ENCODE peak calls at places on chromosomes 5 and 9, in six cellular contexts. One of them, this sample, is unnamed.

GRCh38 chr5:103224118-103224893 is 34.3 kb upstream of the MACIR start:
- DNase-seq in K562: peak; percentile 46
- DNase-seq in HepG2: peak; percentile 60
- DNase-seq in breast epithelium: no peak
- DNase-seq in spleen: no peak
- DNase-seq in stomach: no peak
- DNase-seq in this sample: no peak

GRCh38 chr5:132265336-132266030 is 8.0 kb downstream of the PDLIM4 start:
- DNase-seq in stomach: no peak
- DNase-seq in K562: no peak
- DNase-seq in spleen: peak; percentile 20
- DNase-seq in breast epithelium: no peak
- DNase-seq in HepG2: peak; percentile 23
- DNase-seq in this sample: no peak

GRCh38 chr5:57887851-57888621 is 405.4 kb upstream of the ACTBL2 start:
- DNase-seq in spleen: no peak
- DNase-seq in stomach: peak; percentile 34
- DNase-seq in breast epithelium: no peak
- DNase-seq in HepG2: peak; percentile 23
- DNase-seq in K562: peak; percentile 29
- DNase-seq in this sample: no peak

GRCh38 chr5:121853853-121854252 is 2.2 kb downstream of the FTMT start:
- DNase-seq in breast epithelium: no peak
- DNase-seq in K562: no peak
- DNase-seq in stomach: no peak
- DNase-seq in spleen: no peak
- DNase-seq in HepG2: no peak
- DNase-seq in this sample: no peak

GRCh38 chr5:170132642-170133448 is 27.1 kb downstream of the FOXI1 start:
- DNase-seq in HepG2: no peak
- DNase-seq in K562: no peak
- DNase-seq in breast epithelium: no peak
- DNase-seq in spleen: no peak
- DNase-seq in stomach: no peak
- DNase-seq in this sample: no peak

GRCh38 chr9:131691969-131692611 is 47.8 kb downstream of the RAPGEF1 start:
- DNase-seq in stomach: no peak
- DNase-seq in breast epithelium: no peak
- DNase-seq in K562: no peak
- DNase-seq in HepG2: no peak
- DNase-seq in spleen: no peak
- DNase-seq in this sample: no peak

GRCh38 chr5:115829913-115830312 is 11.5 kb downstream of the ATG12 start:
- DNase-seq in breast epithelium: no peak
- DNase-seq in HepG2: no peak
- DNase-seq in K562: no peak
- DNase-seq in spleen: no peak
- DNase-seq in stomach: no peak
- DNase-seq in this sample: no peak

GRCh38 chr5:66864240-66864884 is 268.2 kb downstream of the MAST4 start:
- DNase-seq in breast epithelium: no peak
- DNase-seq in spleen: no peak
- DNase-seq in K562: no peak
- DNase-seq in HepG2: peak; percentile 15
- DNase-seq in stomach: no peak
- DNase-seq in this sample: no peak

GRCh38 chr5:125298711-125299379 is 552.4 kb upstream of the ZNF608 start:
- DNase-seq in spleen: no peak
- DNase-seq in breast epithelium: no peak
- DNase-seq in HepG2: no peak
- DNase-seq in K562: no peak
- DNase-seq in stomach: no peak
- DNase-seq in this sample: no peak

GRCh38 chr9:128716581-128717254 is 7.2 kb downstream of the ZDHHC12 start:
- DNase-seq in spleen: peak; percentile 73
- DNase-seq in breast epithelium: no peak
- DNase-seq in stomach: peak; percentile 49
- DNase-seq in HepG2: no peak
- DNase-seq in K562: no peak
- DNase-seq in this sample: no peak

GRCh38 chr9:76371901-76372300 is 22.3 kb downstream of the RFK start:
- DNase-seq in stomach: no peak
- DNase-seq in spleen: no peak
- DNase-seq in breast epithelium: no peak
- DNase-seq in HepG2: no peak
- DNase-seq in K562: no peak
- DNase-seq in this sample: no peak

GRCh38 chr5:179805529-179806249 is 977 bp downstream of the MGAT4B start:
- DNase-seq in K562: peak; percentile 77
- DNase-seq in HepG2: no peak
- DNase-seq in breast epithelium: no peak
- DNase-seq in stomach: no peak
- DNase-seq in spleen: peak; percentile 91
- DNase-seq in this sample: no peak

GRCh38 chr5:83595217-83595616 is 123.7 kb downstream of the VCAN start:
- DNase-seq in K562: no peak
- DNase-seq in HepG2: no peak
- DNase-seq in breast epithelium: no peak
- DNase-seq in stomach: no peak
- DNase-seq in spleen: no peak
- DNase-seq in this sample: no peak

GRCh38 chr5:61866930-61867329 is 439.1 kb upstream of the KIF2A start:
- DNase-seq in K562: peak; percentile 10
- DNase-seq in spleen: no peak
- DNase-seq in breast epithelium: no peak
- DNase-seq in HepG2: no peak
- DNase-seq in stomach: no peak
- DNase-seq in this sample: no peak

GRCh38 chr9:131640438-131641181 is 95.3 kb downstream of the PRRT1B start:
- DNase-seq in K562: no peak
- DNase-seq in breast epithelium: no peak
- DNase-seq in HepG2: no peak
- DNase-seq in stomach: no peak
- DNase-seq in spleen: no peak
- DNase-seq in this sample: no peak

GRCh38 chr5:167937628-167938000 is 353.8 kb upstream of the WWC1 start:
- DNase-seq in K562: no peak
- DNase-seq in spleen: no peak
- DNase-seq in stomach: no peak
- DNase-seq in breast epithelium: no peak
- DNase-seq in HepG2: no peak
- DNase-seq in this sample: no peak

GRCh38 chr9:121607434-121608248 is 43.8 kb upstream of the DAB2IP start:
- DNase-seq in HepG2: peak; percentile 65
- DNase-seq in stomach: no peak
- DNase-seq in K562: no peak
- DNase-seq in breast epithelium: no peak
- DNase-seq in spleen: no peak
- DNase-seq in this sample: no peak

GRCh38 chr9:33285502-33285901 is 4.8 kb upstream of the NFX1 start:
- DNase-seq in stomach: no peak
- DNase-seq in breast epithelium: no peak
- DNase-seq in spleen: no peak
- DNase-seq in HepG2: no peak
- DNase-seq in K562: no peak
- DNase-seq in this sample: no peak

GRCh38 chr5:19001054-19001453 is 986.9 kb downstream of the CDH18 start:
- DNase-seq in stomach: no peak
- DNase-seq in breast epithelium: no peak
- DNase-seq in K562: no peak
- DNase-seq in HepG2: no peak
- DNase-seq in spleen: no peak
- DNase-seq in this sample: no peak

GRCh38 chr5:586751-587285 is 25.3 kb upstream of the CEP72 start:
- DNase-seq in spleen: no peak
- DNase-seq in stomach: peak; percentile 23
- DNase-seq in HepG2: no peak
- DNase-seq in breast epithelium: no peak
- DNase-seq in K562: no peak
- DNase-seq in this sample: no peak

GRCh38 chr9:20770947-20771346 is 86.9 kb downstream of the FOCAD start:
- DNase-seq in breast epithelium: no peak
- DNase-seq in stomach: no peak
- DNase-seq in spleen: no peak
- DNase-seq in K562: no peak
- DNase-seq in HepG2: no peak
- DNase-seq in this sample: no peak

GRCh38 chr9:120531683-120532300 is 48.2 kb downstream of the CDK5RAP2 start:
- DNase-seq in spleen: no peak
- DNase-seq in stomach: no peak
- DNase-seq in breast epithelium: no peak
- DNase-seq in K562: peak; percentile 28
- DNase-seq in HepG2: peak; percentile 25
- DNase-seq in this sample: no peak

GRCh38 chr9:136010176-136010575 is 49.0 kb upstream of the UBAC1 start:
- DNase-seq in breast epithelium: no peak
- DNase-seq in K562: no peak
- DNase-seq in spleen: peak; percentile 73
- DNase-seq in HepG2: no peak
- DNase-seq in stomach: no peak
- DNase-seq in this sample: no peak

GRCh38 chr5:28725001-28725400 is 1686.6 kb upstream of the CDH9 start:
- DNase-seq in K562: no peak
- DNase-seq in spleen: no peak
- DNase-seq in stomach: no peak
- DNase-seq in HepG2: no peak
- DNase-seq in breast epithelium: no peak
- DNase-seq in this sample: no peak

GRCh38 chr5:366541-367357 is 45.2 kb downstream of the AHRR start:
- DNase-seq in stomach: no peak
- DNase-seq in spleen: peak; percentile 16
- DNase-seq in breast epithelium: no peak
- DNase-seq in HepG2: no peak
- DNase-seq in K562: no peak
- DNase-seq in this sample: no peak

GRCh38 chr9:77464591-77465125 is 183.5 kb downstream of the GNA14 start:
- DNase-seq in K562: no peak
- DNase-seq in spleen: no peak
- DNase-seq in HepG2: no peak
- DNase-seq in breast epithelium: no peak
- DNase-seq in stomach: no peak
- DNase-seq in this sample: no peak

GRCh38 chr5:59922220-59922619 is 28.7 kb upstream of the PDE4D start:
- DNase-seq in stomach: no peak
- DNase-seq in HepG2: no peak
- DNase-seq in K562: no peak
- DNase-seq in spleen: no peak
- DNase-seq in breast epithelium: no peak
- DNase-seq in this sample: no peak

GRCh38 chr5:1494780-1495524 is 28.8 kb downstream of the LPCAT1 start:
- DNase-seq in spleen: peak; percentile 97
- DNase-seq in breast epithelium: no peak
- DNase-seq in K562: no peak
- DNase-seq in HepG2: no peak
- DNase-seq in stomach: peak; percentile 46
- DNase-seq in this sample: no peak

GRCh38 chr5:172715931-172716682 is 54.9 kb downstream of the DUSP1 start:
- DNase-seq in spleen: no peak
- DNase-seq in breast epithelium: no peak
- DNase-seq in stomach: no peak
- DNase-seq in HepG2: peak; percentile 43
- DNase-seq in K562: peak; percentile 42
- DNase-seq in this sample: no peak

GRCh38 chr5:71939452-71939932 is 167.8 kb upstream of the MAP1B start:
- DNase-seq in breast epithelium: no peak
- DNase-seq in spleen: no peak
- DNase-seq in HepG2: no peak
- DNase-seq in K562: no peak
- DNase-seq in stomach: no peak
- DNase-seq in this sample: no peak
- TF ChIP-seq POLR2AphosphoS5 in breast epithelium: no peak
- TF ChIP-seq POLR2AphosphoS5 in spleen: no peak
- TF ChIP-seq POLR2AphosphoS5 in HepG2: no peak
- TF ChIP-seq POLR2AphosphoS5 in K562: no peak
- TF ChIP-seq POLR2AphosphoS5 in stomach: no peak
- TF ChIP-seq POLR2AphosphoS5 in this sample: no peak

GRCh38 chr5:136228358-136228757 is 35.4 kb upstream of the SMIM32 start:
- DNase-seq in stomach: no peak
- DNase-seq in breast epithelium: no peak
- DNase-seq in HepG2: no peak
- DNase-seq in spleen: no peak
- DNase-seq in K562: no peak
- DNase-seq in this sample: no peak

GRCh38 chr5:136221340-136221739 is 28.4 kb upstream of the SMIM32 start:
- DNase-seq in HepG2: no peak
- DNase-seq in spleen: no peak
- DNase-seq in breast epithelium: no peak
- DNase-seq in K562: no peak
- DNase-seq in stomach: no peak
- DNase-seq in this sample: no peak

GRCh38 chr5:136222575-136223235 is 29.7 kb upstream of the SMIM32 start:
- DNase-seq in breast epithelium: no peak
- DNase-seq in spleen: no peak
- DNase-seq in K562: no peak
- DNase-seq in stomach: no peak
- DNase-seq in HepG2: no peak
- DNase-seq in this sample: no peak

GRCh38 chr5:136226401-136226800 is 33.4 kb upstream of the SMIM32 start:
- DNase-seq in stomach: no peak
- DNase-seq in K562: no peak
- DNase-seq in HepG2: no peak
- DNase-seq in breast epithelium: no peak
- DNase-seq in spleen: no peak
- DNase-seq in this sample: no peak

GRCh38 chr5:136225796-136226195 is 32.8 kb upstream of the SMIM32 start:
- DNase-seq in breast epithelium: no peak
- DNase-seq in K562: no peak
- DNase-seq in HepG2: no peak
- DNase-seq in stomach: no peak
- DNase-seq in spleen: no peak
- DNase-seq in this sample: no peak
- TF ChIP-seq POLR2A in breast epithelium: no peak
- TF ChIP-seq POLR2A in K562: no peak
- TF ChIP-seq POLR2A in HepG2: no peak
- TF ChIP-seq POLR2A in stomach: no peak
- TF ChIP-seq POLR2A in spleen: no peak
- TF ChIP-seq POLR2A in this sample: no peak

DNA sequence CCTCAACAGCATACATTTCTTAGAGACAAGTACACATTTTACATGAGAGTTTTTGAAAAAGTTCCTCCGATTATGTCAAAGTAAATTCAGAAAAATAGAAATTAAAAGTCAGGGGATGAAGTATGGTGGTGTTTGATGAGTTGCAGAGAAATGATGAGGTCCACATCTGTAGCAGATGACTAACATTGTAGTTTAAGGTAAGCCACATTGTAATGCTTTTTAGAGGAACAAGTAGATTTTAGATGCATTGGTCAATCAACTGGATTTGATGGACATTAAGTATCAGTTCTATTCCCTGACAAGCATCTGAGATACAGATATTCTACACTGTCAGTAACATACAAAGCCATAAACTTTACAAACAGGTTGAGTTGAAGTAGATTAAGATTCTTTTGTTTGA is 402.4 kb upstream of the RORB start:
- DNase-seq in breast epithelium: no peak
- DNase-seq in HepG2: no peak
- DNase-seq in K562: no peak
- DNase-seq in stomach: no peak
- DNase-seq in spleen: no peak
- DNase-seq in this sample: no peak
- TF ChIP-seq POLR2AphosphoS5 in breast epithelium: no peak
- TF ChIP-seq POLR2AphosphoS5 in HepG2: no peak
- TF ChIP-seq POLR2AphosphoS5 in K562: no peak
- TF ChIP-seq POLR2AphosphoS5 in stomach: no peak
- TF ChIP-seq POLR2AphosphoS5 in spleen: no peak
- TF ChIP-seq POLR2AphosphoS5 in this sample: no peak

GRCh38 chr9:89311346-89312153 is 555 bp downstream of the CKS2 start:
- DNase-seq in K562: no peak
- DNase-seq in HepG2: no peak
- DNase-seq in stomach: no peak
- DNase-seq in breast epithelium: no peak
- DNase-seq in spleen: no peak
- DNase-seq in this sample: no peak
- TF ChIP-seq POLR2A in K562: no peak
- TF ChIP-seq POLR2A in HepG2: no peak
- TF ChIP-seq POLR2A in stomach: no peak
- TF ChIP-seq POLR2A in breast epithelium: no peak
- TF ChIP-seq POLR2A in spleen: no peak
- TF ChIP-seq POLR2A in this sample: no peak